ENCODE peak calls at places on chromosome 22, in five cellular contexts. T is HTR-8/SVneo, X is iPS DF 6.9, U is substantia nigra, V is KBM-7. J is an unnamed sample.

GRCh38 chr22:42745118-42745517 is 24.4 kb upstream of the A4GALT start:
- DNase-seq in T (peak; percentile 60), X (no peak), U (no peak), V (no peak), J (peak; percentile 60)

GRCh38 chr22:20576445-20576816 is 69.0 kb downstream of the MED15 start:
- DNase-seq in T (no peak), X (no peak), U (no peak), V (peak; percentile 52), J (no peak)

GRCh38 chr22:45584121-45584570 is 81.5 kb downstream of the FBLN1 start:
- DNase-seq in T (no peak), X (no peak), U (no peak), V (no peak), J (no peak)

GRCh38 chr22:43955040-43955882 is at the start of gene SAMM50:
- DNase-seq in T (peak; percentile 89), X (peak; percentile 79), U (peak; percentile 80), V (peak; percentile 93), J (peak; percentile 94)

GRCh38 chr22:50016988-50017700 is 4.6 kb upstream of the IL17REL start:
- DNase-seq in T (peak; percentile 53), X (no peak), U (no peak), V (no peak), J (no peak)

GRCh38 chr22:35212020-35212419 is 45.3 kb upstream of the HMGXB4 start:
- DNase-seq in T (no peak), X (no peak), U (no peak), V (no peak), J (peak; percentile 70)

GRCh38 chr22:38878001-38878400 is 6.0 kb upstream of the CBX6 start:
- DNase-seq in T (no peak), X (no peak), U (no peak), V (no peak), J (no peak)

GRCh38 chr22:43376765-43377485 is 33.8 kb upstream of the SCUBE1 start:
- DNase-seq in T (no peak), X (no peak), U (no peak), V (no peak), J (no peak)

GRCh38 chr22:36331306-36331911 is 56.4 kb downstream of the MYH9 start:
- DNase-seq in T (peak; percentile 76), X (peak; percentile 43), U (no peak), V (peak; percentile 90), J (peak; percentile 74)

GRCh38 chr22:40635940-40636379 is 559 bp downstream of the MRTFA start:
- DNase-seq in T (no peak), X (no peak), U (no peak), V (no peak), J (no peak)

GRCh38 chr22:30305519-30305905 is 16.2 kb upstream of the CASTOR1 start:
- DNase-seq in T (no peak), X (no peak), U (no peak), V (peak; percentile 84), J (peak; percentile 62)

GRCh38 chr22:47143249-47143938 is 380.9 kb downstream of the TBC1D22A start:
- DNase-seq in T (no peak), X (no peak), U (no peak), V (no peak), J (no peak)

GRCh38 chr22:50016308-50016987 is 3.9 kb upstream of the IL17REL start:
- DNase-seq in T (no peak), X (no peak), U (no peak), V (no peak), J (no peak)